ENCODE peak calls at places on chromosomes 13 and 19, in ten cellular contexts. J is kidney epithelial cell; B is HFFc6; K is AG09319; N is left ventricle myocardium superior; Q is K562; F is fibroblast of lung; E is NCI-H1436 treated with DMSO at 0.1 percent for 48 hours; D is T-helper 22 cell; P is stimulated activated CD4-positive, alpha-beta T cell treated with anti-CD3 and anti-CD28 coated beads, Interleukin-15, amount 100 ng/mL, for 1 hour. S is an unnamed sample.

GRCh38 chr19:58345558-58345957 is 7.7 kb downstream of the A1BG start:
- DNase-seq in N (no peak), B (no peak), P (no peak), F (no peak), D (no peak), Q (no peak), J (no peak), K (no peak), E (no peak), S (no peak)

GRCh38 chr13:110014719-110015118 is 228.3 kb upstream of the IRS2 start:
- DNase-seq in J (no peak), E (peak), Q (no peak), K (no peak), D (no peak), N (no peak), P (no peak), B (no peak), F (no peak), S (no peak)

GRCh38 chr19:13082192-13083007 is 20.3 kb downstream of the LYL1 start:
- DNase-seq in B (no peak), D (no peak), F (peak), P (no peak), N (no peak), K (no peak), E (no peak), J (no peak), Q (peak), S (peak)

GRCh38 chr19:57941593-57941992 is 5.9 kb downstream of the ZNF256 start:
- DNase-seq in Q (no peak), J (no peak), F (no peak), N (no peak), P (no peak), K (no peak), D (no peak), E (no peak), B (no peak), S (no peak)

GRCh38 chr19:39388657-39389056 is 2.2 kb downstream of the PAF1 start:
- DNase-seq in P (no peak), N (no peak), J (no peak), E (no peak), B (no peak), D (no peak), K (no peak), F (no peak), Q (no peak), S (no peak)

GRCh38 chr19:48403606-48404005 is 10.1 kb downstream of the GRIN2D start:
- DNase-seq in D (no peak), P (no peak), F (peak), N (no peak), K (no peak), Q (peak), B (peak), J (no peak), E (no peak), S (peak)

GRCh38 chr19:39407644-39408391 is 1.2 kb downstream of the ZFP36 start:
- DNase-seq in N (peak), K (no peak), J (no peak), D (peak), Q (no peak), B (peak), E (no peak), F (no peak), P (peak), S (no peak)

GRCh38 chr13:100112186-100112838 is 23.4 kb downstream of the PCCA start:
- DNase-seq in B (no peak), E (no peak), N (no peak), F (no peak), K (no peak), J (no peak), Q (no peak), P (no peak), D (no peak), S (no peak)

GRCh38 chr19:1288528-1289394 is 3.1 kb downstream of the EFNA2 start:
- DNase-seq in Q (no peak), F (no peak), N (no peak), K (no peak), E (no peak), D (no peak), P (no peak), B (no peak), J (no peak), S (no peak)

GRCh38 chr13:34044660-34045080 is 226.7 kb downstream of the RFC3 start:
- DNase-seq in D (no peak), J (peak), F (peak), P (no peak), B (peak), N (no peak), Q (no peak), E (no peak), K (peak), S (no peak)

GRCh38 chr19:42467437-42467760 is 24.7 kb upstream of the CXCL17 start:
- DNase-seq in P (no peak), F (no peak), N (no peak), D (no peak), K (no peak), J (no peak), E (no peak), B (no peak), Q (no peak), S (no peak)

GRCh38 chr13:60757481-60757880 is 360.5 kb downstream of the TDRD3 start:
- DNase-seq in F (no peak), N (no peak), E (no peak), P (no peak), K (no peak), Q (no peak), B (no peak), D (no peak), J (no peak), S (no peak)

GRCh38 chr19:43504426-43505185 is at the start of gene PHLDB3:
- DNase-seq in N (peak), P (peak), B (no peak), D (no peak), J (no peak), F (peak), Q (peak), E (no peak), K (no peak), S (no peak)

GRCh38 chr13:68970532-68970931 is 1137.1 kb upstream of the ATXN8OS start:
- DNase-seq in F (no peak), K (no peak), P (no peak), E (no peak), D (no peak), N (no peak), B (no peak), Q (no peak), J (no peak), S (no peak)

GRCh38 chr19:6246174-6247006 is 33.4 kb downstream of the MLLT1 start:
- DNase-seq in B (no peak), P (no peak), F (no peak), E (no peak), N (no peak), J (no peak), D (no peak), K (no peak), Q (no peak), S (no peak)

GRCh38 chr13:105972811-105973590 is 562.5 kb downstream of the EFNB2 start:
- DNase-seq in K (no peak), D (no peak), P (no peak), N (no peak), Q (no peak), E (no peak), J (no peak), F (no peak), B (no peak), S (no peak)

GRCh38 chr19:50510700-50511068 is 307 bp downstream of the JOSD2 start:
- DNase-seq in P (no peak), F (no peak), N (no peak), D (no peak), E (peak), B (no peak), Q (no peak), K (no peak), J (no peak), S (no peak)

GRCh38 chr19:18204394-18205179 is 745 bp upstream of the RAB3A start:
- DNase-seq in D (no peak), Q (no peak), E (no peak), J (no peak), P (no peak), B (no peak), N (no peak), K (no peak), F (no peak), S (peak)

GRCh38 chr19:15550847-15551182 is 42.5 kb downstream of the CYP4F22 start:
- DNase-seq in F (no peak), B (no peak), D (no peak), Q (peak), J (no peak), E (no peak), N (no peak), P (no peak), K (no peak), S (no peak)

GRCh38 chr19:36483653-36484052 is 5.7 kb downstream of the ZNF566 start:
- DNase-seq in J (no peak), D (no peak), F (no peak), Q (no peak), P (no peak), N (no peak), K (no peak), E (no peak), B (no peak), S (no peak)

GRCh38 chr13:86882835-86883234 is 788.3 kb upstream of the SLITRK5 start:
- DNase-seq in Q (no peak), N (no peak), J (no peak), E (no peak), F (no peak), K (no peak), B (no peak), P (no peak), D (no peak), S (no peak)

GRCh38 chr13:69474286-69474685 is 633.3 kb upstream of the ATXN8OS start:
- DNase-seq in E (no peak), Q (no peak), F (peak), J (no peak), N (no peak), K (no peak), P (no peak), B (no peak), D (no peak), S (no peak)

S was measured in tibial artery.